ENCODE peak calls at places on chromosomes 13 and 19, in nine cellular contexts. Q is tibial nerve, O is uterus, F is lower leg skin, K is NB4, G is breast epithelium, V is spleen, N is GM12891, P is esophagus squamous epithelium. I is an unnamed sample.
A peak's percentile ranks its signal among the peaks of the same experiment; 100 is the strongest.

GRCh38 chr13:24252136-24252535 is 57.2 kb upstream of the C1QTNF9 start:
- DNase-seq in O (no peak), Q (no peak), G (no peak), P (no peak), V (no peak), K (peak; percentile 40), F (no peak), N (no peak), I (no peak)

GRCh38 chr19:1098177-1099051 is 3.2 kb upstream of the POLR2E start:
- DNase-seq in K (no peak), O (no peak), N (no peak), V (peak; percentile 69), F (no peak), P (no peak), Q (no peak), G (no peak), I (no peak)

GRCh38 chr13:32503727-32504126 is 34.9 kb downstream of the N4BP2L2 start:
- DNase-seq in N (no peak), P (no peak), K (peak; percentile 34), V (no peak), O (no peak), F (no peak), G (no peak), Q (no peak), I (no peak)

GRCh38 chr19:56823956-56824355 is 16.6 kb downstream of the PEG3 start:
- DNase-seq in N (no peak), O (no peak), P (no peak), G (no peak), K (no peak), F (no peak), V (no peak), Q (no peak), I (no peak)

GRCh38 chr19:13355356-13355755 is 150.9 kb downstream of the CACNA1A start:
- DNase-seq in K (no peak), P (no peak), N (no peak), V (no peak), Q (no peak), G (no peak), O (no peak), F (no peak), I (no peak)

GRCh38 chr13:44022196-44022595 is 142.5 kb downstream of the LACC1 start:
- DNase-seq in P (no peak), K (no peak), F (no peak), N (no peak), V (no peak), O (no peak), Q (no peak), G (no peak), I (no peak)

GRCh38 chr19:1590641-1591397 is 1.8 kb downstream of the MBD3 start:
- DNase-seq in P (no peak), F (no peak), G (no peak), V (no peak), Q (no peak), K (peak; percentile 58), N (no peak), O (no peak), I (no peak)

GRCh38 chr19:15298847-15299567 is 33.3 kb downstream of the BRD4 start:
- DNase-seq in Q (no peak), K (no peak), V (peak; percentile 30), G (no peak), O (no peak), N (no peak), F (no peak), P (no peak), I (no peak)

GRCh38 chr13:80217614-80218456 is 123.1 kb downstream of the SPRY2 start:
- DNase-seq in O (no peak), K (no peak), N (no peak), G (no peak), V (no peak), F (no peak), P (no peak), Q (no peak), I (no peak)

GRCh38 chr13:53104120-53104519 is 75.5 kb downstream of the OLFM4 start:
- DNase-seq in N (no peak), P (no peak), Q (no peak), F (no peak), V (no peak), G (no peak), O (no peak), K (no peak), I (no peak)

GRCh38 chr13:27476943-27477681 is 26.7 kb upstream of the MTIF3 start:
- DNase-seq in P (no peak), N (peak; percentile 29), Q (no peak), O (no peak), V (no peak), K (peak; percentile 25), G (peak; percentile 59), F (no peak), I (no peak)

GRCh38 chr13:110307697-110308376 is 753 bp downstream of the COL4A2 start:
- DNase-seq in P (no peak), Q (no peak), O (no peak), G (no peak), N (no peak), K (no peak), F (peak; percentile 88), V (no peak), I (peak; percentile 43)

GRCh38 chr19:35959040-35959967 is 23.1 kb downstream of the LRFN3 start:
- DNase-seq in N (peak; percentile 53), Q (no peak), V (peak; percentile 95), P (no peak), O (no peak), F (no peak), G (no peak), K (no peak), I (no peak)

GRCh38 chr19:27736225-27736624 is 1476.7 kb downstream of the UQCRFS1 start:
- DNase-seq in F (no peak), N (no peak), O (no peak), G (no peak), P (no peak), K (no peak), V (no peak), Q (no peak), I (no peak)

GRCh38 chr19:27735314-27735713 is 1477.6 kb downstream of the UQCRFS1 start:
- DNase-seq in G (no peak), F (no peak), P (no peak), K (no peak), N (no peak), Q (no peak), O (no peak), V (no peak), I (no peak)

GRCh38 chr19:27729332-27729731 is 1483.6 kb downstream of the UQCRFS1 start:
- DNase-seq in V (no peak), O (no peak), F (no peak), K (no peak), Q (no peak), P (no peak), N (no peak), G (no peak), I (no peak)

GRCh38 chr19:27734496-27735220 is 1478.3 kb downstream of the UQCRFS1 start:
- DNase-seq in G (no peak), F (peak; percentile 5), P (no peak), N (no peak), Q (no peak), K (no peak), V (no peak), O (no peak), I (no peak)

GRCh38 chr19:27733551-27734266 is 1479.2 kb downstream of the UQCRFS1 start:
- DNase-seq in P (no peak), O (no peak), G (no peak), V (no peak), K (no peak), N (no peak), Q (no peak), F (peak; percentile 29), I (no peak)
- TF ChIP-seq POLR2A in P (no peak), O (no peak), G (no peak), V (no peak), K (no peak), N (no peak), Q (no peak), F (no peak), I (no peak)

GRCh38 chr19:6736169-6736916 is 1.0 kb downstream of the GPR108 start:
- DNase-seq in K (peak; percentile 89), P (peak; percentile 45), O (peak; percentile 75), G (peak; percentile 70), V (peak; percentile 93), Q (no peak), F (peak; percentile 94), N (peak; percentile 73), I (peak; percentile 63)
- TF ChIP-seq POLR2A in K (peak; percentile 38), P (no peak), O (no peak), G (no peak), V (no peak), Q (no peak), F (no peak), N (peak; percentile 51), I (no peak)

DNA sequence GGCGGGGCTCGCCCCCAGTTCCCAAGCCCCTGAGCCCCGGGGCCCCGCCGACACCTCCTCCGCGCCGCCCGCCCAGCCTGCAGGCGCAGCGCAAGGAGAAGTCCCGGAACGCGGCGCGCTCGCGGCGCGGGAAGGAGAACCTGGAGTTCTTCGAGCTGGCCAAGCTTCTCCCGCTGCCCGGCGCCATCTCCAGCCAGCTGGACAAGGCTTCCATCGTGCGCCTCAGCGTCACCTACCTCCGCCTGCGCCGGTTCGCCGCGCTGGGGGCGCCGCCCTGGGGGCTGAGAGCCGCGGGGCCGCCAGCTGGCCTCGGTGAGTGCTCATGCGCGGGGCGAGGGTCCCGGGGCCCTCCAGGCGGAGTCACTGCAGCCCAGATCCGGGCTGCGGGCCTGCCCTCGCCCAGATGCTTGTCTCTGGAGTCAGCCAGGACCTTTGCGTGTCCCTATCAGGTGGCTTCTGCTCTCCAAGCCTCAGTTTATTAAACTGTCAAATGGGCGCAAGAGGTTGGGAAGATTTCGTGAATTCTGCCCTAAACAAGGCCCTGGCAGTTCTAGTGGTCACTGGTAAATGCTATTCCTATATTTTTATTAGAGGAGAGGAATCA is 2.0 kb downstream of the NPAS1 start:
- DNase-seq in N (no peak), F (no peak), K (no peak), Q (no peak), G (no peak), O (no peak), P (no peak), V (peak; percentile 61), I (no peak)
- TF ChIP-seq POLR2A in N (no peak), F (no peak), K (no peak), Q (no peak), G (no peak), O (no peak), P (no peak), V (no peak), I (no peak)

DNA sequence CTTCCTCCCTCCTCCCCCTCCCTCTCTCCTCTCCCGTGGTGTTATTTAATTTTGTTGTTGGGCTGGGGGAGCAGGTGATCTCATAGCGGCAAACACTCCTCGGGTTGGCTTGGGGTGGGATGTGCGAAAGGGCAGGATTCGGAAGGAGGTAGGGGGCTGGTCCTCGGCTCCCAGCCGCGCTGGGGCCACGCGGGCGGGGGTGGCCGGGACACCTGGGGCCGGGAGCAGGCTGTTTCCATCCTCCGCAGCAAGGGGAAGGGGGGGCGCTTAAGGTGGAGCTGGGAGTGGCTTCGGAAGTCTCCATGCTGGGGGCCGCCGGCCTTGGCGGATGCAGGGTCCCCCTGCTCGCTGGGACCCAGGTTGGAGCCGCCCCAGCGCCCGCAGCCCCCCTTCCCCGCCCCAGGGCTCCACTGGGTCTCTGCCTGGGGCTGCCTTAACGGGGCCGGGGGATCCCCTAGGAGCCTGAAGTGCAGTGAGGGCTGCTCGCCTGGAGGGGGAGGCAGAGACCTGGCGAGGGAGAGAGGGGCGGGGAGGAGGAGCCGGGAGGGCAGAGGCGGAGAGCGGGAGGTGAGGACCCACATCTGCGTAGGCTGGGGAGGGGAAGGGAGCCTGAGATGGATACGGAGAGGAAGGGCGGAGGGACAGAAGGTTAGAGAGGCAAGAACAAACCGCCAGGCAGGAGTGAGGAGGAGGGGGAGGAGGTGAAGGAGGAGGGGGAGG is 365 bp upstream of the CA11 start:
- DNase-seq in K (peak; percentile 99), F (peak; percentile 98), G (peak; percentile 88), V (peak; percentile 97), O (peak; percentile 92), Q (peak; percentile 73), P (no peak), N (peak; percentile 95), I (peak; percentile 70)
- TF ChIP-seq POLR2A in K (no peak), F (no peak), G (peak; percentile 39), V (no peak), O (no peak), Q (no peak), P (no peak), N (no peak), I (no peak)

I was measured in H54.